ENCODE peak calls at places on chromosome 13, in nine cellular contexts. X is HCT116, G is GM23338, E is breast epithelium, C is vagina, L is stomach, Y is suprapubic skin, U is transverse colon, A is spleen. R is an unnamed sample.

GRCh38 chr13:72121466-72121865 is 254.5 kb upstream of the DACH1 start:
- DNase-seq in X (no peak), C (no peak), L (no peak), Y (no peak), A (no peak), E (no peak), U (no peak), G (peak; percentile 45), R (no peak)

GRCh38 chr13:57862879-57863278 is 231.3 kb downstream of the PCDH17 start:
- DNase-seq in U (no peak), G (no peak), A (no peak), X (no peak), Y (no peak), E (no peak), L (no peak), C (no peak), R (no peak)

GRCh38 chr13:51524846-51525566 is 59.3 kb upstream of the WDFY2 start:
- DNase-seq in A (no peak), X (no peak), U (no peak), Y (no peak), L (no peak), C (no peak), G (no peak), E (no peak), R (no peak)

GRCh38 chr13:26599885-26600284 is 42.4 kb downstream of the WASF3 start:
- DNase-seq in Y (no peak), G (no peak), L (no peak), X (no peak), C (no peak), E (no peak), A (no peak), U (no peak), R (no peak)

GRCh38 chr13:79149210-79149609 is 256.8 kb downstream of the RBM26 start:
- DNase-seq in U (no peak), X (no peak), L (no peak), Y (no peak), C (no peak), E (no peak), A (no peak), G (no peak), R (no peak)

GRCh38 chr13:110216403-110217041 is 90.4 kb downstream of the COL4A1 start:
- DNase-seq in Y (no peak), E (no peak), G (no peak), A (peak; percentile 23), U (no peak), L (no peak), C (no peak), X (no peak), R (no peak)

GRCh38 chr13:110734561-110734960 is 21.1 kb downstream of the ING1 start:
- DNase-seq in C (no peak), Y (no peak), G (no peak), E (no peak), A (no peak), U (no peak), L (no peak), X (no peak), R (no peak)

GRCh38 chr13:73842621-73843020 is 291.6 kb downstream of the KLF12 start:
- DNase-seq in U (no peak), A (no peak), E (no peak), X (no peak), Y (no peak), L (no peak), G (no peak), C (no peak), R (no peak)

GRCh38 chr13:85864963-85865530 is 65.8 kb upstream of the SLITRK6 start:
- DNase-seq in Y (no peak), X (peak; percentile 10), C (no peak), G (peak; percentile 78), U (no peak), E (no peak), A (no peak), L (no peak), R (peak; percentile 6)

GRCh38 chr13:77868717-77869116 is 49.9 kb downstream of the EDNRB start:
- DNase-seq in Y (no peak), E (no peak), U (no peak), G (no peak), X (no peak), A (no peak), C (no peak), L (no peak), R (no peak)

GRCh38 chr13:34734932-34735331 is 207.1 kb upstream of the NBEA start:
- DNase-seq in C (no peak), U (no peak), G (no peak), Y (no peak), L (no peak), X (no peak), E (no peak), A (no peak), R (no peak)

GRCh38 chr13:48162182-48162581 is 67.3 kb upstream of the MED4 start:
- DNase-seq in A (no peak), L (no peak), U (no peak), X (no peak), G (no peak), E (no peak), Y (no peak), C (no peak), R (no peak)

GRCh38 chr13:96426160-96426559 is 336.3 kb downstream of the HS6ST3 start:
- DNase-seq in C (no peak), Y (no peak), L (no peak), A (no peak), X (no peak), E (no peak), G (no peak), U (no peak), R (no peak)

GRCh38 chr13:26528527-26528926 is 29.0 kb upstream of the WASF3 start:
- DNase-seq in L (no peak), A (no peak), E (no peak), U (no peak), G (no peak), Y (no peak), C (no peak), X (no peak), R (no peak)

GRCh38 chr13:110388141-110388943 is 81.3 kb downstream of the COL4A2 start:
- DNase-seq in C (no peak), X (no peak), Y (no peak), G (peak; percentile 33), A (no peak), L (no peak), U (peak; percentile 52), E (peak; percentile 50), R (peak; percentile 94)

GRCh38 chr13:99656843-99657506 is 155.7 kb downstream of the TM9SF2 start:
- DNase-seq in X (no peak), G (no peak), U (no peak), E (no peak), C (no peak), A (no peak), Y (no peak), L (no peak), R (no peak)

GRCh38 chr13:24052547-24052981 is 108.0 kb upstream of the SPATA13 start:
- DNase-seq in L (no peak), C (no peak), Y (no peak), A (no peak), G (no peak), X (no peak), E (no peak), U (peak; percentile 15), R (no peak)
- TF ChIP-seq POLR2AphosphoS5 in L (no peak), C (no peak), Y (no peak), A (no peak), G (no peak), X (no peak), E (no peak), U (no peak), R (no peak)

GRCh38 chr13:24267801-24268200 is 41.6 kb upstream of the C1QTNF9 start:
- DNase-seq in A (no peak), Y (no peak), C (no peak), G (no peak), X (no peak), U (no peak), L (no peak), E (no peak), R (no peak)
- H3K4me3 ChIP-seq in A (peak overlapping the region; percentile 54), Y (peak overlapping the region; percentile 17), C (no peak overlapping the region), G (no peak overlapping the region), X (no peak overlapping the region), U (no peak overlapping the region), L (no peak overlapping the region), E (no peak overlapping the region), R (no peak overlapping the region)

DNA sequence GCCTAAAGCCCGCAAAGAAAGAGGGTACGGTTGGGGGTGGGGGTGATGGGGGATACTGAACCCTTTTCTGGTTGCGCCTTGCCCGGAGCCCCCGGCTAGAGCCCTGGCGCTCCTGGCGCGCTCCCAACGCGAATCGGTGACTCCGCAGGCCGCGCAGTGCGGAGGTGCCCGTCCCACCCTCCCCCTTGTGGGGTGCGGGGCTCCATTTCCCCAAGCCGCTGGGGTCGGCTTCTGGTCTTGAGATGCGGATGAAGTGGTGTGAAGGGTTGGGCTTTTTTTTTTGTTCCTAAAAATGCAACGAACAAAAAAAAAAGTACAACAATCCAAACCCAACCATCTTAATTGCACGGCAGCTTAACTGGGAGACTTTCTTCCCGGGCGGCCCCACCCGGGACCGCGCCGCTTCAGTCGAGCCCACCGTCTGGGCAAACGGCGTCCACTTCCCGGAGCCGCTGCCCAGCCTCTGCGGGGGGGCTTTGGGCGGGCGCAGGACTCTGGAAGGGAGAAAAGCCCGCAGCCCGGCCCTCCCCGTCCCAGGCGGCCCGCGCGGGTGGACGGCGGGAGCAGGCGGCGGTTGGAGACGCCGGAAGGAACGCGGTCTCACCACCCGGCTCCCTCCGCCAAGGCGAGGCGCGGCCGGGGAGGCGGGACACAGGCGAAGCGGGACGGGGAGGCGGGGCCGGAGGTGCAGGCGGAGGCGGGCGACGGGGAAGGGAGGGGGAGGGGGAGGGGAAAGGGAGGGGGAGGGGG is 501 bp upstream of the TRIM13 start:
- DNase-seq in U (peak; percentile 95), G (peak; percentile 96), A (peak; percentile 98), Y (peak; percentile 95), C (no peak), L (peak; percentile 95), E (peak; percentile 86), X (peak; percentile 74), R (no peak)
- TF ChIP-seq POLR2AphosphoS5 in U (peak; percentile 55), G (peak; percentile 69), A (peak; percentile 94), Y (no peak), C (no peak), L (peak; percentile 90), E (peak; percentile 51), X (peak; percentile 91), R (peak; percentile 71)

GRCh38 chr13:106281426-106281825 is 254.0 kb downstream of the EFNB2 start:
- DNase-seq in X (no peak), Y (no peak), E (no peak), G (no peak), A (no peak), U (no peak), C (no peak), L (no peak), R (no peak)

GRCh38 chr13:106277483-106278154 is 257.8 kb downstream of the EFNB2 start:
- DNase-seq in Y (no peak), A (no peak), L (no peak), G (no peak), E (no peak), C (no peak), U (no peak), X (no peak), R (no peak)

GRCh38 chr13:106275441-106276032 is 259.9 kb downstream of the EFNB2 start:
- DNase-seq in A (no peak), G (no peak), L (no peak), X (no peak), Y (no peak), E (no peak), U (no peak), C (no peak), R (no peak)

GRCh38 chr13:106274551-106275208 is 260.8 kb downstream of the EFNB2 start:
- DNase-seq in C (no peak), E (no peak), L (no peak), U (no peak), X (no peak), Y (no peak), A (no peak), G (no peak), R (no peak)

GRCh38 chr13:106276876-106277275 is 258.6 kb downstream of the EFNB2 start:
- DNase-seq in X (no peak), U (no peak), Y (no peak), E (no peak), G (no peak), C (no peak), A (no peak), L (no peak), R (no peak)
- H3K4me3 ChIP-seq in X (no peak overlapping the region), U (no peak overlapping the region), Y (no peak overlapping the region), E (no peak overlapping the region), G (no peak overlapping the region), C (no peak overlapping the region), A (no peak overlapping the region), L (no peak overlapping the region), R (no peak overlapping the region)

R was measured in SK-N-MC.